ENCODE peak calls at places on chromosomes 12 and 14, in seven cellular contexts. One of them, this sample, is unnamed.

GRCh38 chr14:34665785-34666425 is 36.0 kb upstream of the SNX6 start:
- DNase-seq in neuronal stem cell: no peak
- DNase-seq in IMR-90: peak
- DNase-seq in H9: no peak
- DNase-seq in mesenchymal stem cell: peak
- DNase-seq in trophoblast cell: no peak
- DNase-seq in H1: no peak
- DNase-seq in this sample: no peak

GRCh38 chr12:121451931-121452330 is 52.0 kb downstream of the RNF34 start:
- DNase-seq in mesenchymal stem cell: peak
- DNase-seq in trophoblast cell: no peak
- DNase-seq in neuronal stem cell: no peak
- DNase-seq in H9: no peak
- DNase-seq in H1: no peak
- DNase-seq in IMR-90: no peak
- DNase-seq in this sample: no peak

GRCh38 chr12:68963456-68963859 is 30.5 kb upstream of the CPM start:
- DNase-seq in H9: no peak
- DNase-seq in IMR-90: no peak
- DNase-seq in mesenchymal stem cell: no peak
- DNase-seq in neuronal stem cell: no peak
- DNase-seq in H1: no peak
- DNase-seq in trophoblast cell: no peak
- DNase-seq in this sample: no peak

GRCh38 chr12:57836442-57837375 is 9.8 kb downstream of the CTDSP2 start:
- DNase-seq in trophoblast cell: no peak
- DNase-seq in IMR-90: peak
- DNase-seq in H9: peak
- DNase-seq in H1: no peak
- DNase-seq in mesenchymal stem cell: peak
- DNase-seq in neuronal stem cell: no peak
- DNase-seq in this sample: peak

GRCh38 chr14:22383515-22384166 is 205.4 kb downstream of the DAD1 start:
- DNase-seq in H9: no peak
- DNase-seq in mesenchymal stem cell: no peak
- DNase-seq in trophoblast cell: no peak
- DNase-seq in H1: no peak
- DNase-seq in IMR-90: no peak
- DNase-seq in neuronal stem cell: no peak
- DNase-seq in this sample: no peak

GRCh38 chr14:99579903-99580570 is 24.0 kb downstream of the CCDC85C start:
- DNase-seq in trophoblast cell: peak
- DNase-seq in H9: peak
- DNase-seq in H1: peak
- DNase-seq in IMR-90: peak
- DNase-seq in neuronal stem cell: no peak
- DNase-seq in mesenchymal stem cell: no peak
- DNase-seq in this sample: peak

GRCh38 chr14:100762901-100763300 is 36.2 kb downstream of the DLK1 start:
- DNase-seq in H1: no peak
- DNase-seq in trophoblast cell: no peak
- DNase-seq in H9: no peak
- DNase-seq in IMR-90: no peak
- DNase-seq in neuronal stem cell: no peak
- DNase-seq in mesenchymal stem cell: no peak
- DNase-seq in this sample: no peak

GRCh38 chr12:57005980-57006808 is at the start of gene ZBTB39:
- DNase-seq in trophoblast cell: no peak
- DNase-seq in H9: peak
- DNase-seq in mesenchymal stem cell: peak
- DNase-seq in H1: no peak
- DNase-seq in IMR-90: peak
- DNase-seq in neuronal stem cell: peak
- DNase-seq in this sample: peak

GRCh38 chr12:39123580-39123979 is 218.2 kb upstream of the CPNE8 start:
- DNase-seq in H9: no peak
- DNase-seq in mesenchymal stem cell: no peak
- DNase-seq in neuronal stem cell: no peak
- DNase-seq in IMR-90: no peak
- DNase-seq in H1: no peak
- DNase-seq in trophoblast cell: peak
- DNase-seq in this sample: peak

GRCh38 chr14:35927727-35928126 is 101.6 kb downstream of the BRMS1L start:
- DNase-seq in trophoblast cell: peak
- DNase-seq in H1: no peak
- DNase-seq in mesenchymal stem cell: no peak
- DNase-seq in neuronal stem cell: no peak
- DNase-seq in IMR-90: no peak
- DNase-seq in H9: no peak
- DNase-seq in this sample: no peak

GRCh38 chr12:55829967-55830600 is 697 bp upstream of the DNAJC14 start:
- DNase-seq in neuronal stem cell: no peak
- DNase-seq in IMR-90: no peak
- DNase-seq in H9: peak
- DNase-seq in trophoblast cell: no peak
- DNase-seq in H1: no peak
- DNase-seq in mesenchymal stem cell: no peak
- DNase-seq in this sample: peak

GRCh38 chr12:11769723-11770514 is 120.4 kb downstream of the ETV6 start:
- DNase-seq in neuronal stem cell: no peak
- DNase-seq in mesenchymal stem cell: no peak
- DNase-seq in IMR-90: no peak
- DNase-seq in H1: no peak
- DNase-seq in trophoblast cell: no peak
- DNase-seq in H9: no peak
- DNase-seq in this sample: no peak

GRCh38 chr14:72186461-72187035 is 254.3 kb downstream of the RGS6 start:
- DNase-seq in H1: no peak
- DNase-seq in trophoblast cell: no peak
- DNase-seq in mesenchymal stem cell: no peak
- DNase-seq in H9: no peak
- DNase-seq in neuronal stem cell: no peak
- DNase-seq in IMR-90: no peak
- DNase-seq in this sample: no peak

GRCh38 chr12:3336606-3337311 is 154.2 kb upstream of the PRMT8 start:
- DNase-seq in mesenchymal stem cell: no peak
- DNase-seq in trophoblast cell: no peak
- DNase-seq in IMR-90: no peak
- DNase-seq in H9: no peak
- DNase-seq in neuronal stem cell: peak
- DNase-seq in H1: no peak
- DNase-seq in this sample: no peak

GRCh38 chr14:103185051-103186027 is 62.1 kb downstream of the TNFAIP2 start:
- DNase-seq in trophoblast cell: no peak
- DNase-seq in H1: no peak
- DNase-seq in H9: no peak
- DNase-seq in neuronal stem cell: peak
- DNase-seq in IMR-90: peak
- DNase-seq in mesenchymal stem cell: peak
- DNase-seq in this sample: peak

GRCh38 chr12:104973250-104973649 is 12.9 kb upstream of the NOPCHAP1 start:
- DNase-seq in H9: no peak
- DNase-seq in trophoblast cell: no peak
- DNase-seq in neuronal stem cell: no peak
- DNase-seq in mesenchymal stem cell: no peak
- DNase-seq in H1: no peak
- DNase-seq in IMR-90: no peak
- DNase-seq in this sample: no peak

GRCh38 chr12:104974626-104975290 is 11.4 kb upstream of the NOPCHAP1 start:
- DNase-seq in trophoblast cell: peak
- DNase-seq in IMR-90: peak
- DNase-seq in H1: no peak
- DNase-seq in H9: no peak
- DNase-seq in mesenchymal stem cell: peak
- DNase-seq in neuronal stem cell: no peak
- DNase-seq in this sample: no peak

GRCh38 chr12:104975621-104976343 is 10.3 kb upstream of the NOPCHAP1 start:
- DNase-seq in H9: no peak
- DNase-seq in H1: no peak
- DNase-seq in neuronal stem cell: no peak
- DNase-seq in mesenchymal stem cell: peak
- DNase-seq in trophoblast cell: peak
- DNase-seq in IMR-90: peak
- DNase-seq in this sample: no peak

GRCh38 chr12:104971276-104971675 is 13.2 kb upstream of the SLC41A2 start:
- DNase-seq in H9: no peak
- DNase-seq in trophoblast cell: no peak
- DNase-seq in neuronal stem cell: no peak
- DNase-seq in IMR-90: no peak
- DNase-seq in mesenchymal stem cell: no peak
- DNase-seq in H1: no peak
- DNase-seq in this sample: no peak

DNA sequence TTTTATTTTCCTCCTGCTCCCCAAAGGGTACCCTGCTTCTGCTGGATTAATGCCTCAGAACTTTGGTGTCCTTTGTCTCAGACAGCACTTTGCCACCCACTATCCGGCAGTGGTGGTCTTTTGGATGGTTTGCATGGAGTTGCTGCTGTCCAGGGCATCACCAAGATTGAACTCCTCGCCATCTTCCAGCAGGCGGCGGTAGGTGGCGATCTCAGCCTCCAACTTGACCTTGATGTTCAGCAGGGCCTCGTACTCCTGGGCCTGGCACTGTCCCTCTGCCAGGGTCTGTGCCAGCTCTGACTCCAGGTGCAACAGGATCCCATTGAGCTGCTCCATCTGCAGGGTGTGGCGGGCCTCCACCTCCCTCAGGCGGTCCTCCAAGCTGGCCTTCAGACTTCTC is 9.4 kb upstream of the NOPCHAP1 start:
- DNase-seq in neuronal stem cell: no peak
- DNase-seq in mesenchymal stem cell: no peak
- DNase-seq in IMR-90: no peak
- DNase-seq in H1: no peak
- DNase-seq in trophoblast cell: no peak
- DNase-seq in H9: peak
- DNase-seq in this sample: no peak
- H2AK5ac ChIP-seq in neuronal stem cell: no peak
- H2AK5ac ChIP-seq in mesenchymal stem cell: no peak
- H2AK5ac ChIP-seq in IMR-90: no peak
- H2AK5ac ChIP-seq in H1: no peak
- H2AK5ac ChIP-seq in trophoblast cell: no peak
- H2AK5ac ChIP-seq in H9: no peak
- H2AK5ac ChIP-seq in this sample: no peak

DNA sequence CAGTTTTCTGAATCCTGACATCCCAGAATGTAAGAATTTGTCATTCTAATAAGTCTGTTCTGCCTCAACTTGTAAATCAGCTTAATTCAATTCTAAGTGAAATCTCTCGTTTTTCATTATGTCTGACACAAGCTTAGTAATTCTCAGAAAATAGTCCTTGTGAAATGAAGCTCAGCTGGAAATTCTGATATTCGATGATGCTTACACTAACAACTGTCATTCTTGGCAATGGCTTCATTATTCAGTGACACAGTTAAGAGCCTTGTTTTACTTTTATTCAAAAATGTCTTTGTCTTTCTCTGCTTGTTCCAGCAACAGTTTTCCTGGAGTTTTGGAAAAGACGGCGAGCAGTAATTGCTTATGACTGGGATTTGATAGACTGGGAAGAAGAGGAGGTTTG is 131.2 kb downstream of the SLC5A8 start:
- DNase-seq in mesenchymal stem cell: no peak
- DNase-seq in trophoblast cell: no peak
- DNase-seq in neuronal stem cell: no peak
- DNase-seq in H9: no peak
- DNase-seq in H1: no peak
- DNase-seq in IMR-90: no peak
- DNase-seq in this sample: no peak
- H2AK5ac ChIP-seq in mesenchymal stem cell: no peak
- H2AK5ac ChIP-seq in trophoblast cell: no peak
- H2AK5ac ChIP-seq in neuronal stem cell: no peak
- H2AK5ac ChIP-seq in H9: no peak
- H2AK5ac ChIP-seq in H1: no peak
- H2AK5ac ChIP-seq in IMR-90: no peak
- H2AK5ac ChIP-seq in this sample: no peak

GRCh38 chr12:1590083-1590979 is 4.0 kb downstream of the FBXL14 start:
- DNase-seq in IMR-90: peak
- DNase-seq in H9: peak
- DNase-seq in trophoblast cell: no peak
- DNase-seq in mesenchymal stem cell: peak
- DNase-seq in H1: no peak
- DNase-seq in neuronal stem cell: peak
- DNase-seq in this sample: peak

GRCh38 chr12:1591029-1591428 is 3.4 kb downstream of the FBXL14 start:
- DNase-seq in IMR-90: no peak
- DNase-seq in trophoblast cell: no peak
- DNase-seq in mesenchymal stem cell: peak
- DNase-seq in H1: no peak
- DNase-seq in neuronal stem cell: no peak
- DNase-seq in H9: no peak
- DNase-seq in this sample: peak

GRCh38 chr12:1592444-1593231 is 1.7 kb downstream of the FBXL14 start:
- DNase-seq in H9: peak
- DNase-seq in neuronal stem cell: peak
- DNase-seq in IMR-90: peak
- DNase-seq in trophoblast cell: no peak
- DNase-seq in mesenchymal stem cell: peak
- DNase-seq in H1: no peak
- DNase-seq in this sample: peak

GRCh38 chr12:1593232-1594044 is 943 bp downstream of the FBXL14 start:
- DNase-seq in neuronal stem cell: no peak
- DNase-seq in trophoblast cell: peak
- DNase-seq in IMR-90: no peak
- DNase-seq in H9: peak
- DNase-seq in H1: no peak
- DNase-seq in mesenchymal stem cell: peak
- DNase-seq in this sample: peak

GRCh38 chr12:1591543-1591942 is 2.8 kb downstream of the FBXL14 start:
- DNase-seq in H1: no peak
- DNase-seq in IMR-90: peak
- DNase-seq in neuronal stem cell: no peak
- DNase-seq in H9: no peak
- DNase-seq in trophoblast cell: no peak
- DNase-seq in mesenchymal stem cell: peak
- DNase-seq in this sample: peak
- H2AK5ac ChIP-seq in H1: no peak
- H2AK5ac ChIP-seq in IMR-90: no peak
- H2AK5ac ChIP-seq in neuronal stem cell: no peak
- H2AK5ac ChIP-seq in H9: no peak
- H2AK5ac ChIP-seq in trophoblast cell: no peak
- H2AK5ac ChIP-seq in mesenchymal stem cell: peak
- H2AK5ac ChIP-seq in this sample: no peak

DNA sequence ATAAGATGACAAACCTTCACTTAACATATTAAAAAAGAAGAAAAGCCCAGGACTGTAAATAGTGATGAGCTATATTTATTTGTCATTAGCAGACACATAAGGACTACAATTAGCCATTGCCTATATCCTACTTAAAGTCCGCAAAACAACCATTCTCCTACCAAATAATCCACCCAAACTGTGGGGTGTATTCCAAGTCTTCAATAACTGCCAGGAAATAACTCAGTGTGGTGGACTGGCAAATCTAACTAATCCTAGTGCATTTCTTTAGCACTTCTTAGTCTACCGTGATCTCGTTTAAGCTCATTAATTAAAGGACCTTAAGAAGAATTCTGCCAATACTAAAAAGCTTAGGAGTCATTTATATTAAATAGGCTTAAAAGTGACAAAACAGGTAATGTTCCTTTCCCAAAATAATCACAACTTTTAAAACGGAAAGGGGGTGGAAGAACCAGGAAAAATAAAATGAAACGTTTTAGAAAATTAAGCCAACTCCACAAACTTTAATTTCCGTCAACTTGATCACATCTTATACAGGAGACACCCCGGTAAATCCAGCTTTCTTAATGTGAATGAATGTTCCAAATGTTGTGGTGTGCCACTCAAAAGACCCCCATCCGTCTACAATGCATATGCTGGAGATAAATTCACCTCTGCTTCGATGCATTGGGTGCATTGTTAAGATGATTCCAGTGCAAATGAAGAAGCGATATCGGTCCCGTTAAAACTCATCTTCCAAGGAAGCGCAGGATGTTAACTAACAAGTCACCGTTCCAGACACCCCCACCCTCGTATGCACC is 1.7 kb downstream of the NOVA1 start:
- DNase-seq in IMR-90: no peak
- DNase-seq in trophoblast cell: no peak
- DNase-seq in H9: no peak
- DNase-seq in neuronal stem cell: no peak
- DNase-seq in H1: no peak
- DNase-seq in mesenchymal stem cell: peak
- DNase-seq in this sample: peak
- H2AK5ac ChIP-seq in IMR-90: no peak
- H2AK5ac ChIP-seq in trophoblast cell: no peak
- H2AK5ac ChIP-seq in H9: no peak
- H2AK5ac ChIP-seq in neuronal stem cell: no peak
- H2AK5ac ChIP-seq in H1: no peak
- H2AK5ac ChIP-seq in mesenchymal stem cell: no peak
- H2AK5ac ChIP-seq in this sample: no peak